ENCODE peak calls at places on chromosomes 2 and 18, in five cellular contexts. V is lower lobe of right lung, S is GM12865, A is Calu3, M is neural crest cell. E is an unnamed sample.

GRCh38 chr2:20516646-20517341 is 69.9 kb downstream of the RHOB start:
- DNase-seq in M (no peak), S (peak), A (peak), V (no peak), E (peak)

GRCh38 chr18:70431203-70431624 is 142.4 kb downstream of the SOCS6 start:
- DNase-seq in A (no peak), V (no peak), S (no peak), M (no peak), E (no peak)

GRCh38 chr2:8862230-8862629 is 24.8 kb upstream of the KIDINS220 start:
- DNase-seq in M (no peak), A (no peak), V (peak), S (no peak), E (no peak)

GRCh38 chr2:197092431-197092830 is 165.9 kb upstream of the PGAP1 start:
- DNase-seq in A (no peak), S (no peak), M (no peak), V (no peak), E (no peak)

GRCh38 chr2:18178736-18179349 is 300.4 kb downstream of the KCNS3 start:
- DNase-seq in A (peak), S (peak), V (no peak), M (peak), E (peak)

GRCh38 chr2:101745711-101746694 is 48.5 kb downstream of the MAP4K4 start:
- DNase-seq in M (no peak), V (no peak), A (no peak), S (no peak), E (no peak)

GRCh38 chr2:214839464-214839863 is 30.0 kb upstream of the BARD1 start:
- DNase-seq in M (no peak), V (no peak), A (no peak), S (peak), E (no peak)

GRCh38 chr2:133788391-133788790 is 220.1 kb upstream of the NCKAP5 start:
- DNase-seq in A (no peak), M (no peak), S (no peak), V (no peak), E (no peak)

GRCh38 chr2:118634876-118635275 is 212.6 kb downstream of the EN1 start:
- DNase-seq in M (no peak), A (no peak), S (no peak), V (no peak), E (no peak)

GRCh38 chr2:142180820-142181533 is 50.2 kb upstream of the LRP1B start:
- DNase-seq in S (peak), A (peak), V (no peak), M (peak), E (no peak)

GRCh38 chr2:30670453-30670852 is 136.8 kb downstream of the CAPN13 start:
- DNase-seq in M (no peak), S (no peak), V (no peak), A (no peak), E (no peak)

GRCh38 chr18:47422524-47422923 is 171.1 kb upstream of the SKOR2 start:
- DNase-seq in M (no peak), V (no peak), A (no peak), S (no peak), E (no peak)

GRCh38 chr2:33267745-33268144 is 208.7 kb upstream of the RASGRP3 start:
- DNase-seq in M (no peak), A (no peak), S (no peak), V (no peak), E (no peak)

GRCh38 chr18:63683152-63683551 is 19.6 kb upstream of the SERPINB11 start:
- DNase-seq in M (no peak), A (peak), S (no peak), V (no peak), E (no peak)

GRCh38 chr2:207131634-207132418 is 33.9 kb downstream of the KLF7 start:
- DNase-seq in V (no peak), A (no peak), S (no peak), M (no peak), E (no peak)
- TF ChIP-seq CTCF in V (no peak), A (no peak), S (no peak), M (no peak), E (no peak)

DNA sequence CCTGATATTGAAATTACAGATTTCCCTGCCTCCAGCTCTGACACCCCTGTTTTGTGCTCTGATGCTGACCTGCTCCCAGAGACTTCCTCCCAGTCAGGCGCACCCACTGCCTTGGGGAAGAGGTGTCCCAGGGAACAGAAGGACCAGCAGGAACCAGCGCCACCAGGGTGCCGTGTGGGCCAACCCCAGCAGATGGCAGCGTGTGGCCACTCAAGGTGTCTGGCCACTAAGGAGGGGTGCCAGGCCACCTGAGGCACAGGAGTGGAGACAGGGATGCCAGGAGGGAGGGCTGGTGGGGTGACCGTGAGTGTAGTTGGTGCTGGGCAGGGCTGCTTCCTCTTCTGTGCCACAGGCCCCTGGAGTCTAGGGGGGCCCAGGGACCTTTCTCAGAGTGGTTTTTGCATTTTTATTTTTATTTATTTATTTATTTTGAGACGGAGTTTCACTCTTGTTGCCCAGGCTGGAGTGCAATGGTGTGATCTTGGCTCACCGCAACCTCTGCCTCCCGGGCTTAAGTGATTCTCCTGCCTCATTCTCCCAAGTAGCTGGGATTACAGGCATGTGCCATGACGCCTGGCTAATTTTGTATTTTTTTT is 56.0 kb downstream of the TEX44 start:
- DNase-seq in S (peak), A (peak), M (peak), V (peak), E (peak)
- TF ChIP-seq CTCF in S (peak), A (peak), M (peak), V (peak), E (peak)

GRCh38 chr18:41938445-41938844 is 16.6 kb upstream of the PIK3C3 start:
- DNase-seq in S (no peak), A (no peak), M (no peak), V (no peak), E (no peak)
- TF ChIP-seq CTCF in S (no peak), A (no peak), M (no peak), V (no peak), E (no peak)

GRCh38 chr2:117056376-117056748 is 758.1 kb upstream of the DDX18 start:
- DNase-seq in A (no peak), V (no peak), M (no peak), S (no peak), E (no peak)
- TF ChIP-seq CTCF in A (no peak), V (no peak), M (no peak), S (no peak), E (no peak)

DNA sequence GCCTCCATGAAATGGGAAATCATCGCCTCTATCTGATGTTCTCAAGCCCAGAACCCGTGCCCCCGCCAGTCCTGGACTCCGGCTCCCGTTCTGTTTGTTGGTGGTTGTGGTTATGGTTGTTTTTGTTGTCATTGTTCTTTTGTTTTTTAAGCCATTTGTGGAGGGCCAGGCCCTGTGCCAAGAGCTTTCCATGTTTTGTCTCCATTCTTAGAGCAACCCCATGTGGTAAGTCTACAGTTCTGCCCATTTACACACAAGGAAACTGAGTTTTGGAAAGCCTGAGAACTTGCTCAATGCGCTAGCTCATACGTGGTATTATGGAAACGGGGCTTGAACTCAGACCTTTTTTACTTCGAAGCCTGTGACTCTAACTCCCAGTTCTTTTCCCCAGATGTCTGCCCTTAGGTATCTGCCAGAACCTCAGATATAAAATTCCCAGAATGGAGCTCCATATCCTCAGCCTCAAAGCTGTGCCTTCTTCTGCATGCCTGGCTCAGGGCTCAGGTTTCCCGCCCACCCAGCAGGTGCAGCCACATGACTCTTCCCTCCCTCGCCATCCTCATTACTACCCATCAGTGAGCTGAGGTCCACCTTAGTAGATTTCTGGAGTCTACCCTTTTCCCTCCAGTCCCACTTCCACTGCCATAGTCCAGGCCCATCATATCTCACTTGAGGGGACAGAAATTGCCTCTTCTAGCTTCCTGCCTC is 194.1 kb downstream of the KLHL29 start:
- DNase-seq in M (no peak), A (no peak), S (no peak), V (no peak), E (no peak)
- TF ChIP-seq CTCF in M (no peak), A (no peak), S (no peak), V (no peak), E (no peak)

DNA sequence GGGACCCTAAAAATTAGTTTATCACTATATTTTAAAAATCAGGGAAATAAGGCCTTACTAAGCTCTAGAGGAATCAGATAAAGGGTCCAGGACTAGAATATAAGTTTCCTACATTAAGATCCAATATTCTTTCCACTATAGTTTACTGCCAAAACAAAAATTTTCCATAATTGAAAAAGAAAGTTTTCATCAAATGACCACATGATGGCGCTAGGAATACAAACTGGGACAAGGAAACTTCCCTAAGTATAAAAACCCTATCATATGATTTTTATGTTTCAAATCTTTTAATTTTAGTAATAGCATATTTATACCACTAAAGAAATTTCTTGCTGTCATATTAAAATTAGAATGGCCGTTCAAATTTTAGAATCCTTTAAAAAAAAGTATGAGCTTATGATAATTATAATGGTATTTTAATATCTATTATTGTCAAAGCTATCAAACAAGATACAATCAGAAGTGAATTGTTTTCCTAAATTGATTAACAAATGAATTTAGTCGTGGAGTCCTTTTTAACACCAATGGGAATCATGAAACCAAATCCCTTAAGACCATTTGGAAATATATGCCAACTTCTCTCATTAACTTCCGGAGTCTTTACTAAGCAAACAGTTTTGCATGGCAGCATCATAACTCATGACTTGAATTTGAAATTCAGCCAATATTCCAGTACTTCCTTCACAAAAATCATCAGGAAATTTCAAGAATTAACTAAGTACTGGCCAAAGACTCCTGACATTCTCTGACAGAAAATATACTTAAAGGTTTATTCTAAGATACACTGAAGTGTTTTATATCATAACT is 70.3 kb downstream of the SCN1A start:
- DNase-seq in V (no peak), S (no peak), A (no peak), M (no peak), E (no peak)
- TF ChIP-seq CTCF in V (peak), S (no peak), A (peak), M (peak), E (peak)

DNA sequence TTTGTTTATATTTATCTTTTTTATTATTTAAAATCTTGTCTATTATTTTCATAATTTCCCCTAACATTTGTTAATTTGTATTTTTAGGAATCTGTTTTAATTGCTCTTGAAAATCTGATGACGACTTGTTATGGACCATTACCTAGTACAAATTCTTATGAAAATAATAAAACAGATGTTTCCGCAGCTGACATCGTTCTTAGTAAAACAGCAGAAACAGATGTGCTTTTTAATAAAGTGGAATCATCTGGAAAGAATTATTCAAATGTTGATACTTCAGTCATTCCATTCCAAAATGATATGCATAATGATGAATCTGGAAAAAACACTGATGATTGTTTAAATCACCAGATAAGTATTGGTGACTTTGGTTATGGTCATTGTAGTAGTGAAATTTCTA is 69.9 kb downstream of the PMS1 start:
- DNase-seq in V (no peak), S (no peak), A (no peak), M (no peak), E (no peak)
- TF ChIP-seq CTCF in V (no peak), S (no peak), A (no peak), M (no peak), E (no peak)

DNA sequence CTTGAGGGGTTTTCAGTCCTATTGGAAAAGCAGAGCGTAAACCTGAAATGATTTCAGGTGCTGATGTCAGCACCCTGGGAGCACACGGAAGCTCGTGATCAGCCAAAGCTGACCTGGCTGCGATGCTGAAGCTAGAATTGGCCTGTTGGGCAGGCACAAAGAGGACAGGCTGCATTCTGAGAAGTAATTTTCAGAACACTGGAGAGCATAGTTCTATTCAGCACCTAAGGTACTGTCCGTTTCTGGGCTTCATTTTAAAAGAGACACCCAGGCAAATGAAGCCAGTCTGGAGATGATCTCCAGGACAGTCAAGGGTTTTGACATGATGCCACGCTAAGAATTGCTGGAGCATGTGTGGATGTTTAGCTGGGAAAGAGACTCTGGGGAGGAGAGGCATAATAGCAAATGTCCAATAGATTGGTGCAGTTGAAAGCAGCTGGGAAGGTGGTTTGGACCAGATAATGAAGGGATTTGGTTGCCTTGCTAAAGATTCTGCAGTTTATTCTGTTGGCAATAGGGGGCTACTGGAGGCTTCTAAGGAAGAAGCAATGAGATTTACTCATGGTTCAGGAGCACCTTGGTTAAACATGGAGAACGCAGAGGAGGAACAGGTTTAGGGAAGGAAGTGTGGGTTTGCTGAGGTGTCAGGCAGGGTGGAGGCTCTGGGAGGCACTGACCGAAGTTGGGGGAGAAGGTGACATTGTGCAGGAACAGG is 86.6 kb downstream of the ACOXL start:
- DNase-seq in S (no peak), A (no peak), V (no peak), M (no peak), E (no peak)
- TF ChIP-seq CTCF in S (peak), A (no peak), V (no peak), M (no peak), E (no peak)

GRCh38 chr2:72815655-72816268 is 10.1 kb downstream of the EXOC6B start:
- DNase-seq in M (no peak), V (no peak), A (no peak), S (no peak), E (no peak)
- TF ChIP-seq CTCF in M (no peak), V (no peak), A (no peak), S (no peak), E (no peak)

GRCh38 chr2:23096905-23097602 is 287.9 kb upstream of the KLHL29 start:
- DNase-seq in A (no peak), S (no peak), V (no peak), M (no peak), E (no peak)
- TF ChIP-seq CTCF in A (no peak), S (no peak), V (no peak), M (no peak), E (no peak)

E was measured in GM10248.